ENCODE peak calls at places on chromosomes 16 and 17, in nine cellular contexts. One of them, this sample, is unnamed.

GRCh38 chr16:14097182-14097951 is 26.2 kb downstream of the MRTFB start:
- DNase-seq in CD8-positive, alpha-beta T cell: no peak
- DNase-seq in HS-5: no peak
- DNase-seq in mucosa of gallbladder: peak; percentile 78
- DNase-seq in foreskin keratinocyte: peak; percentile 83
- DNase-seq in endothelial cell: no peak
- DNase-seq in head of caudate nucleus: no peak
- DNase-seq in left ventricle myocardium superior: no peak
- DNase-seq in tibial nerve: no peak
- DNase-seq in this sample: no peak

GRCh38 chr17:7988750-7989178 is 13.7 kb upstream of the GUCY2D start:
- DNase-seq in CD8-positive, alpha-beta T cell: peak; percentile 46
- DNase-seq in HS-5: peak; percentile 73
- DNase-seq in mucosa of gallbladder: peak; percentile 81
- DNase-seq in foreskin keratinocyte: peak; percentile 75
- DNase-seq in endothelial cell: peak; percentile 60
- DNase-seq in head of caudate nucleus: peak; percentile 33
- DNase-seq in left ventricle myocardium superior: no peak
- DNase-seq in tibial nerve: no peak
- DNase-seq in this sample: peak; percentile 58

GRCh38 chr16:75306102-75306762 is 54.8 kb upstream of the BCAR1 start:
- DNase-seq in CD8-positive, alpha-beta T cell: no peak
- DNase-seq in HS-5: no peak
- DNase-seq in mucosa of gallbladder: peak; percentile 58
- DNase-seq in foreskin keratinocyte: no peak
- DNase-seq in endothelial cell: no peak
- DNase-seq in head of caudate nucleus: no peak
- DNase-seq in left ventricle myocardium superior: no peak
- DNase-seq in tibial nerve: no peak
- DNase-seq in this sample: peak; percentile 41

GRCh38 chr16:13553453-13553985 is 366.4 kb upstream of the ERCC4 start:
- DNase-seq in CD8-positive, alpha-beta T cell: no peak
- DNase-seq in HS-5: no peak
- DNase-seq in mucosa of gallbladder: no peak
- DNase-seq in foreskin keratinocyte: no peak
- DNase-seq in endothelial cell: no peak
- DNase-seq in head of caudate nucleus: no peak
- DNase-seq in left ventricle myocardium superior: no peak
- DNase-seq in tibial nerve: no peak
- DNase-seq in this sample: no peak

GRCh38 chr17:57356722-57357391 is 100.5 kb downstream of the MSI2 start:
- DNase-seq in CD8-positive, alpha-beta T cell: no peak
- DNase-seq in HS-5: no peak
- DNase-seq in mucosa of gallbladder: no peak
- DNase-seq in foreskin keratinocyte: no peak
- DNase-seq in endothelial cell: no peak
- DNase-seq in head of caudate nucleus: peak; percentile 30
- DNase-seq in left ventricle myocardium superior: no peak
- DNase-seq in tibial nerve: no peak
- DNase-seq in this sample: peak; percentile 36

GRCh38 chr16:55912022-55912421 is 36.8 kb upstream of the CES5A start:
- DNase-seq in CD8-positive, alpha-beta T cell: no peak
- DNase-seq in HS-5: no peak
- DNase-seq in mucosa of gallbladder: no peak
- DNase-seq in foreskin keratinocyte: no peak
- DNase-seq in endothelial cell: no peak
- DNase-seq in head of caudate nucleus: peak; percentile 77
- DNase-seq in left ventricle myocardium superior: peak; percentile 73
- DNase-seq in tibial nerve: no peak
- DNase-seq in this sample: no peak

GRCh38 chr17:64769712-64770111 is 107.6 kb upstream of the SMURF2 start:
- DNase-seq in CD8-positive, alpha-beta T cell: no peak
- DNase-seq in HS-5: no peak
- DNase-seq in mucosa of gallbladder: no peak
- DNase-seq in foreskin keratinocyte: no peak
- DNase-seq in endothelial cell: no peak
- DNase-seq in head of caudate nucleus: no peak
- DNase-seq in left ventricle myocardium superior: no peak
- DNase-seq in tibial nerve: no peak
- DNase-seq in this sample: no peak

GRCh38 chr17:51508048-51508447 is 247.7 kb downstream of the UTP18 start:
- DNase-seq in CD8-positive, alpha-beta T cell: no peak
- DNase-seq in HS-5: no peak
- DNase-seq in mucosa of gallbladder: no peak
- DNase-seq in foreskin keratinocyte: no peak
- DNase-seq in endothelial cell: no peak
- DNase-seq in head of caudate nucleus: peak; percentile 38
- DNase-seq in left ventricle myocardium superior: no peak
- DNase-seq in tibial nerve: no peak
- DNase-seq in this sample: no peak

GRCh38 chr16:31105677-31106213 is 2.4 kb upstream of the BCKDK start:
- DNase-seq in CD8-positive, alpha-beta T cell: peak; percentile 83
- DNase-seq in HS-5: no peak
- DNase-seq in mucosa of gallbladder: peak; percentile 82
- DNase-seq in foreskin keratinocyte: no peak
- DNase-seq in endothelial cell: peak; percentile 93
- DNase-seq in head of caudate nucleus: peak; percentile 92
- DNase-seq in left ventricle myocardium superior: peak; percentile 94
- DNase-seq in tibial nerve: peak; percentile 80
- DNase-seq in this sample: peak; percentile 96

GRCh38 chr17:6455321-6455705 is 11.1 kb downstream of the PIMREG start:
- DNase-seq in CD8-positive, alpha-beta T cell: peak; percentile 38
- DNase-seq in HS-5: no peak
- DNase-seq in mucosa of gallbladder: peak; percentile 21
- DNase-seq in foreskin keratinocyte: peak; percentile 23
- DNase-seq in endothelial cell: peak; percentile 54
- DNase-seq in head of caudate nucleus: no peak
- DNase-seq in left ventricle myocardium superior: peak; percentile 52
- DNase-seq in tibial nerve: no peak
- DNase-seq in this sample: no peak

GRCh38 chr17:64499805-64500486 is 3.1 kb upstream of the POLG2 start:
- DNase-seq in CD8-positive, alpha-beta T cell: no peak
- DNase-seq in HS-5: peak; percentile 29
- DNase-seq in mucosa of gallbladder: no peak
- DNase-seq in foreskin keratinocyte: peak; percentile 62
- DNase-seq in endothelial cell: no peak
- DNase-seq in head of caudate nucleus: no peak
- DNase-seq in left ventricle myocardium superior: no peak
- DNase-seq in tibial nerve: no peak
- DNase-seq in this sample: no peak

GRCh38 chr16:3909791-3910583 is 29.5 kb upstream of the CREBBP start:
- DNase-seq in CD8-positive, alpha-beta T cell: no peak
- DNase-seq in HS-5: no peak
- DNase-seq in mucosa of gallbladder: no peak
- DNase-seq in foreskin keratinocyte: no peak
- DNase-seq in endothelial cell: no peak
- DNase-seq in head of caudate nucleus: no peak
- DNase-seq in left ventricle myocardium superior: no peak
- DNase-seq in tibial nerve: no peak
- DNase-seq in this sample: no peak

GRCh38 chr17:77388384-77389306 is 247.9 kb downstream of the SEC14L1 start:
- DNase-seq in CD8-positive, alpha-beta T cell: no peak
- DNase-seq in HS-5: no peak
- DNase-seq in mucosa of gallbladder: no peak
- DNase-seq in foreskin keratinocyte: no peak
- DNase-seq in endothelial cell: no peak
- DNase-seq in head of caudate nucleus: no peak
- DNase-seq in left ventricle myocardium superior: no peak
- DNase-seq in tibial nerve: no peak
- DNase-seq in this sample: no peak

GRCh38 chr17:46732133-46732532 is 86.4 kb downstream of the WNT3 start:
- DNase-seq in CD8-positive, alpha-beta T cell: no peak
- DNase-seq in HS-5: no peak
- DNase-seq in mucosa of gallbladder: no peak
- DNase-seq in foreskin keratinocyte: no peak
- DNase-seq in endothelial cell: no peak
- DNase-seq in head of caudate nucleus: no peak
- DNase-seq in left ventricle myocardium superior: no peak
- DNase-seq in tibial nerve: no peak
- DNase-seq in this sample: no peak

GRCh38 chr17:73104450-73104849 is 12.0 kb upstream of the SLC39A11 start:
- DNase-seq in CD8-positive, alpha-beta T cell: no peak
- DNase-seq in HS-5: no peak
- DNase-seq in mucosa of gallbladder: no peak
- DNase-seq in foreskin keratinocyte: no peak
- DNase-seq in endothelial cell: no peak
- DNase-seq in head of caudate nucleus: no peak
- DNase-seq in left ventricle myocardium superior: no peak
- DNase-seq in tibial nerve: no peak
- DNase-seq in this sample: no peak

GRCh38 chr17:50668025-50668837 is 33.5 kb downstream of the ABCC3 start:
- DNase-seq in CD8-positive, alpha-beta T cell: no peak
- DNase-seq in HS-5: no peak
- DNase-seq in mucosa of gallbladder: no peak
- DNase-seq in foreskin keratinocyte: peak; percentile 21
- DNase-seq in endothelial cell: no peak
- DNase-seq in head of caudate nucleus: no peak
- DNase-seq in left ventricle myocardium superior: no peak
- DNase-seq in tibial nerve: no peak
- DNase-seq in this sample: peak; percentile 14

GRCh38 chr16:23694707-23695373 is 16.2 kb downstream of the PLK1 start:
- DNase-seq in CD8-positive, alpha-beta T cell: no peak
- DNase-seq in HS-5: no peak
- DNase-seq in mucosa of gallbladder: no peak
- DNase-seq in foreskin keratinocyte: peak; percentile 8
- DNase-seq in endothelial cell: peak; percentile 58
- DNase-seq in head of caudate nucleus: no peak
- DNase-seq in left ventricle myocardium superior: no peak
- DNase-seq in tibial nerve: no peak
- DNase-seq in this sample: no peak

GRCh38 chr16:66735891-66736290 is 15.5 kb downstream of the DYNC1LI2 start:
- DNase-seq in CD8-positive, alpha-beta T cell: no peak
- DNase-seq in HS-5: no peak
- DNase-seq in mucosa of gallbladder: no peak
- DNase-seq in foreskin keratinocyte: peak; percentile 61
- DNase-seq in endothelial cell: no peak
- DNase-seq in head of caudate nucleus: no peak
- DNase-seq in left ventricle myocardium superior: no peak
- DNase-seq in tibial nerve: no peak
- DNase-seq in this sample: no peak

This sample was measured in pancreas.